ENCODE peak calls at places on chromosomes 11 and 22, in six cellular contexts. K is GM23338, A is HCT116, T is Panc1, Q is A549, H is HL-60. P is an unnamed sample.

GRCh38 chr22:45692549-45692948 is 20.9 kb downstream of the ATXN10 start:
- DNase-seq in A (no peak), K (no peak), Q (no peak), T (no peak), H (no peak), P (no peak)

GRCh38 chr11:2988361-2988762 is 3.8 kb downstream of the NAP1L4 start:
- DNase-seq in A (no peak), T (no peak), K (no peak), Q (no peak), H (no peak), P (no peak)

GRCh38 chr11:75921808-75922207 is 106.8 kb downstream of the UVRAG start:
- DNase-seq in H (no peak), T (no peak), A (no peak), Q (no peak), K (no peak), P (no peak)

GRCh38 chr22:38136607-38137006 is 26.1 kb upstream of the BAIAP2L2 start:
- DNase-seq in T (no peak), Q (no peak), H (no peak), A (no peak), K (no peak), P (no peak)

GRCh38 chr22:24474649-24475048 is 20.5 kb upstream of the UPB1 start:
- DNase-seq in Q (no peak), A (no peak), H (no peak), T (no peak), K (no peak), P (no peak)

GRCh38 chr11:35766651-35767050 is 104.1 kb downstream of the TRIM44 start:
- DNase-seq in A (no peak), K (no peak), Q (no peak), H (no peak), T (no peak), P (no peak)

GRCh38 chr11:41989173-41989572 is 529.7 kb upstream of the LRRC4C start:
- DNase-seq in Q (no peak), A (no peak), K (no peak), T (no peak), H (no peak), P (no peak)

GRCh38 chr11:96045622-96046456 is 121.9 kb upstream of the MTMR2 start:
- DNase-seq in T (no peak), H (no peak), Q (no peak), A (no peak), K (peak; percentile 86), P (no peak)

GRCh38 chr11:9001736-9002135 is 2.1 kb downstream of the NRIP3 start:
- DNase-seq in H (peak; percentile 62), A (peak; percentile 15), T (peak; percentile 92), Q (no peak), K (no peak), P (no peak)

DNA sequence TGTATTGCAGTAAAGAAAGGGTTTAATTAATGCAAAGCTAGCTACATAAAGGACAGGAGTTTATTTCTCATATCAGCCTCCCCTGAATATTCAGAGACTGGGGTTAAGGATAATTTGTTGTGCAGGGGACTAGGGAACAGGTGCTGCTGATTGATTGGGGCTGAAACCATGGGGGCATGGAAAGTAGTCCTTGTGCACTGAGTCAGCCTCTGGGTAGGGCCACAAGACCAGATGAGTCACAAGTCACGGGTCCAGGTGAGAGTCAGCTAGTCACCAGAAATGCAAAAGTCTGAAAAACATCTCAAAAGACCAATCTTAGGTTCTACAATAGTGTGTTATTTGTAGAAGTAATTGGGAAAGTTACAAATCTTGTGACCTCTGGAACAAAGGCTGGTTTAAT is 32.9 kb upstream of the SYT13 start:
- DNase-seq in K (no peak), A (no peak), Q (no peak), T (no peak), H (no peak), P (no peak)
- TF ChIP-seq REST in K (no peak), A (no peak), Q (no peak), T (no peak), H (no peak), P (no peak)

GRCh38 chr11:799641-800316 is 1.7 kb upstream of the SLC25A22 start:
- DNase-seq in T (no peak), A (no peak), K (no peak), H (no peak), Q (no peak), P (no peak)

GRCh38 chr11:802018-802617 is 2.9 kb downstream of the PIDD1 start:
- DNase-seq in T (no peak), Q (no peak), K (no peak), H (no peak), A (no peak), P (no peak)

GRCh38 chr11:798093-798713 is at the start of gene SLC25A22:
- DNase-seq in H (no peak), K (peak; percentile 90), Q (peak; percentile 87), T (no peak), A (no peak), P (no peak)

GRCh38 chr11:801097-801780 is 3.2 kb upstream of the SLC25A22 start:
- DNase-seq in A (no peak), T (no peak), Q (no peak), H (no peak), K (no peak), P (no peak)

GRCh38 chr11:800473-800872 is 2.4 kb upstream of the SLC25A22 start:
- DNase-seq in T (no peak), H (no peak), A (no peak), K (no peak), Q (no peak), P (no peak)
- TF ChIP-seq REST in T (no peak), H (no peak), A (no peak), K (no peak), Q (no peak), P (no peak)

GRCh38 chr11:61589961-61590360 is 9.1 kb upstream of the SYT7 start:
- DNase-seq in T (no peak), A (no peak), Q (no peak), H (no peak), K (no peak), P (no peak)

GRCh38 chr11:61586792-61587430 is 6.0 kb upstream of the SYT7 start:
- DNase-seq in A (no peak), H (no peak), T (no peak), K (peak; percentile 60), Q (no peak), P (no peak)

GRCh38 chr11:61587541-61587941 is 6.7 kb upstream of the SYT7 start:
- DNase-seq in T (no peak), A (no peak), K (peak; percentile 90), H (no peak), Q (peak; percentile 31), P (no peak)

GRCh38 chr11:61585115-61585514 is 4.2 kb upstream of the SYT7 start:
- DNase-seq in K (no peak), Q (no peak), A (no peak), T (no peak), H (no peak), P (no peak)

DNA sequence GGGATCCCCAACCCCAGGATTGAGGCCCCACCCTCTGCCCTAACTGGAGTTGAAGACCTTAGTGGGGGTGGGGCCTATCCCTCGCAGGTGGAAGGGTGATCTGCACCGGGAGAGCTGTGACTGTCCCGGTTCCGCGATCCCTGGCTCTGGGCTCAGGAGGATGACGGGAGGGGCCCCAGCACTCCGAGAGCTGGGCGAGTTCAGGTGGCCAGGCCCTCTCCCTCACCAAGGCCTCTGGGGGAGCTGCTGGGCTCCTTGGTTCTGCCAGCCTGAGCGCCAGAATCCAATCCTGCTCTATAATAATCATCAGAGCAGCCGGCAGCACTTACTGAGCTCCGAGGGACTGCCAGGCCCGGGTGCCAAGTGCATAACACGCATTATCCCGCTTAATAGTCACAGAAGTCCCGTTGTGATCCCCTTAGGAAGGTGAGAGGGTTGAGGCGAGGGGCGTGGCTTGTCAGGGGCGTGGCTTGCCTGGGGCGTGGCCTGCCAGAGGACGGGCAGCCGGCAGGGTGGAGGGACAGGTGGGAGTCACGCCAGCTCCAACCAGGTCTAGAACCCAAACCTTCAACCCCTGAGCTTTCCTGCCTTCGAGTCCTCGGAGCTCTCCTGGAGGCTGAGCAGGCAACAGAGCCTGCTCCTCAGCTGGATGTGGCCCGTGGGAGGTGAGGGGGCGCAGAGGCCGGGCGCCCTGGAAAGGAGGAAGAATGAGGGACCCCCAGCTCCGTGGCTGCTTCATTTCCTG is 7.2 kb upstream of the SYT7 start:
- DNase-seq in H (no peak), K (peak; percentile 85), T (no peak), A (peak; percentile 46), Q (peak; percentile 78), P (no peak)
- TF ChIP-seq REST in H (no peak), K (no peak), T (no peak), A (no peak), Q (no peak), P (no peak)

GRCh38 chr11:44709966-44710365 is 16.8 kb upstream of the TSPAN18 start:
- DNase-seq in K (no peak), H (no peak), Q (no peak), A (no peak), T (no peak), P (no peak)
- TF ChIP-seq REST in K (no peak), H (no peak), Q (no peak), A (no peak), T (no peak), P (no peak)

GRCh38 chr11:101567086-101567485 is 16.7 kb downstream of the TRPC6 start:
- DNase-seq in T (no peak), H (no peak), A (no peak), K (peak; percentile 74), Q (no peak), P (no peak)

GRCh38 chr11:101563166-101563565 is 20.6 kb downstream of the TRPC6 start:
- DNase-seq in A (no peak), Q (no peak), K (no peak), T (no peak), H (no peak), P (no peak)

GRCh38 chr11:101566626-101567025 is 17.2 kb downstream of the TRPC6 start:
- DNase-seq in K (no peak), H (no peak), T (no peak), A (no peak), Q (no peak), P (no peak)
- TF ChIP-seq REST in K (no peak), H (no peak), T (no peak), A (no peak), Q (no peak), P (no peak)

GRCh38 chr11:115379528-115379927 is 124.7 kb downstream of the CADM1 start:
- DNase-seq in K (no peak), A (no peak), Q (no peak), H (no peak), T (no peak), P (peak; percentile 8)
- TF ChIP-seq REST in K (no peak), A (no peak), Q (no peak), H (no peak), T (no peak), P (no peak)

GRCh38 chr11:117519170-117519569 is 191.5 kb downstream of the CEP164 start:
- DNase-seq in K (no peak), T (no peak), A (no peak), Q (no peak), H (no peak), P (no peak)

GRCh38 chr11:117517097-117517496 is 189.4 kb downstream of the CEP164 start:
- DNase-seq in Q (no peak), K (no peak), H (no peak), T (no peak), A (no peak), P (no peak)

GRCh38 chr11:117520201-117520600 is 192.5 kb downstream of the CEP164 start:
- DNase-seq in A (no peak), K (no peak), T (no peak), Q (no peak), H (no peak), P (no peak)

GRCh38 chr11:117519590-117519989 is 191.9 kb downstream of the CEP164 start:
- DNase-seq in T (no peak), A (no peak), Q (no peak), H (no peak), K (no peak), P (no peak)

GRCh38 chr11:117518455-117518854 is 190.8 kb downstream of the CEP164 start:
- DNase-seq in T (no peak), H (no peak), K (no peak), Q (no peak), A (no peak), P (no peak)
- TF ChIP-seq REST in T (no peak), H (no peak), K (no peak), Q (no peak), A (no peak), P (no peak)

P was measured in GM12878.